ENCODE peak calls at places on chromosomes 12 and 14, in eight cellular contexts. F is OCI-LY7, I is lower leg skin, E is keratinocyte, B is K562, Q is cardiac muscle cell, X is cardiac fibroblast, N is AG04449. L is an unnamed sample.

GRCh38 chr12:54352022-54352531 is 12.2 kb downstream of the GPR84 start:
- DNase-seq in Q (peak; percentile 62), F (no peak), E (no peak), I (no peak), X (no peak), B (peak; percentile 47), N (no peak), L (peak; percentile 75)

GRCh38 chr14:33568935-33569579 is 381.8 kb downstream of the EGLN3 start:
- DNase-seq in X (peak; percentile 72), I (no peak), F (no peak), Q (peak; percentile 16), B (no peak), N (no peak), E (no peak), L (no peak)

GRCh38 chr12:117189725-117190209 is 503 bp downstream of the FBXO21 start:
- DNase-seq in Q (peak; percentile 21), N (no peak), E (no peak), X (peak; percentile 47), B (peak; percentile 39), I (no peak), F (peak; percentile 62), L (peak; percentile 43)

GRCh38 chr14:92952497-92953298 is 29.7 kb downstream of the CHGA start:
- DNase-seq in I (no peak), Q (no peak), X (no peak), B (no peak), N (no peak), F (no peak), E (no peak), L (no peak)

GRCh38 chr14:83894519-83894918 is 1635.4 kb upstream of the FLRT2 start:
- DNase-seq in Q (no peak), N (no peak), E (no peak), B (no peak), I (no peak), X (no peak), F (no peak), L (no peak)

GRCh38 chr12:127613056-127613455 is 653.9 kb upstream of the TMEM132C start:
- DNase-seq in X (no peak), I (no peak), Q (no peak), N (no peak), E (no peak), F (no peak), B (no peak), L (no peak)

GRCh38 chr12:6603095-6603567 is 4.0 kb downstream of the CHD4 start:
- DNase-seq in I (peak; percentile 55), X (peak; percentile 38), B (no peak), N (no peak), Q (peak; percentile 62), F (peak; percentile 37), E (no peak), L (peak; percentile 50)

GRCh38 chr14:61121293-61121897 is 140.3 kb downstream of the SLC38A6 start:
- DNase-seq in F (no peak), N (no peak), I (no peak), E (no peak), B (no peak), X (no peak), Q (no peak), L (no peak)

GRCh38 chr14:51563560-51563959 is 88.2 kb upstream of the FRMD6 start:
- DNase-seq in X (no peak), N (no peak), F (no peak), Q (no peak), I (no peak), E (no peak), B (no peak), L (no peak)

GRCh38 chr12:6280053-6280469 is 30.4 kb upstream of the PLEKHG6 start:
- DNase-seq in X (peak; percentile 92), Q (peak; percentile 90), F (no peak), I (peak; percentile 70), E (peak; percentile 78), B (no peak), N (peak; percentile 59), L (no peak)

GRCh38 chr12:132285991-132286681 is 43.3 kb downstream of the GALNT9 start:
- DNase-seq in E (no peak), N (no peak), Q (peak; percentile 93), F (no peak), I (no peak), X (peak; percentile 67), B (no peak), L (peak; percentile 39)

GRCh38 chr12:108190529-108190928 is 61.4 kb downstream of the WSCD2 start:
- DNase-seq in Q (no peak), F (no peak), N (no peak), B (no peak), X (no peak), E (no peak), I (no peak), L (no peak)

GRCh38 chr12:31815096-31815495 is 86.3 kb upstream of the AMN1 start:
- DNase-seq in F (no peak), E (no peak), N (no peak), X (no peak), Q (no peak), B (no peak), I (no peak), L (no peak)

GRCh38 chr12:75818863-75819262 is 212.7 kb downstream of the PHLDA1 start:
- DNase-seq in F (no peak), I (no peak), B (no peak), Q (no peak), X (peak; percentile 42), N (peak; percentile 40), E (no peak), L (no peak)

GRCh38 chr12:75815756-75816155 is 215.8 kb downstream of the PHLDA1 start:
- DNase-seq in E (no peak), B (no peak), Q (no peak), I (no peak), X (peak; percentile 48), F (no peak), N (no peak), L (no peak)

GRCh38 chr12:75814856-75815754 is 216.5 kb downstream of the PHLDA1 start:
- DNase-seq in N (peak; percentile 84), X (peak; percentile 98), F (peak; percentile 65), Q (peak; percentile 97), I (no peak), E (peak; percentile 67), B (no peak), L (peak; percentile 75)

GRCh38 chr12:75819512-75819911 is 212.1 kb downstream of the PHLDA1 start:
- DNase-seq in I (no peak), X (no peak), E (no peak), N (no peak), F (no peak), B (no peak), Q (no peak), L (no peak)

DNA sequence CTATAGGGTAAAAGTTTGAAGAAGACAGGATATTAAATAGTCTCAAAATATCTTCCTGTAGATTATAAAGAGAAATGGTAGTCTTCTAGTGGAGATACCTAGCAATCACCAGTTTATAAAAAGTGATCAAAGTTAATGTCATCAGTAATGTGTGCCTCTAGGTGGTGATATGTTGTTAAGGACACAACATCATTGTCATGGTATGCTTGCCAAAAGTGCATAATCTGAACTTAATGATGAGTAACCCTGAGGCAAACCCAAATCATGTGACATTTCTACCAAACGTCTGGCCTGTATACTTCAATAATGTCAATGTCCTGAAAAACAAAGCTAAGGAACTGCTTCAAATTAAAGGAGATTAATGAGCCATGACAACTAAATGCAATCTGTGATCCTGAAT is 214.7 kb downstream of the PHLDA1 start:
- DNase-seq in E (peak; percentile 85), B (no peak), I (no peak), F (peak; percentile 43), X (peak; percentile 91), N (no peak), Q (peak; percentile 59), L (peak; percentile 26)
- TF ChIP-seq CTCF in E (peak; percentile 10), B (no peak), I (no peak), F (peak; percentile 61), X (peak; percentile 7), N (no peak), Q (no peak), L (peak; percentile 29)

GRCh38 chr14:67186789-67187188 is 2.5 kb upstream of the GARIN2 start:
- DNase-seq in I (no peak), Q (no peak), F (no peak), B (no peak), E (no peak), N (no peak), X (no peak), L (no peak)

GRCh38 chr14:67187826-67188225 is 1.4 kb upstream of the GARIN2 start:
- DNase-seq in I (no peak), E (peak; percentile 52), X (peak; percentile 69), Q (peak; percentile 27), N (peak; percentile 31), F (no peak), B (no peak), L (no peak)

GRCh38 chr14:67187210-67187609 is 2.0 kb upstream of the GARIN2 start:
- DNase-seq in X (peak; percentile 70), B (no peak), E (peak; percentile 26), F (no peak), Q (peak; percentile 40), I (no peak), N (peak; percentile 34), L (no peak)

GRCh38 chr14:67188326-67188725 is 914 bp upstream of the GARIN2 start:
- DNase-seq in X (no peak), E (no peak), F (no peak), Q (no peak), I (no peak), N (no peak), B (no peak), L (no peak)

DNA sequence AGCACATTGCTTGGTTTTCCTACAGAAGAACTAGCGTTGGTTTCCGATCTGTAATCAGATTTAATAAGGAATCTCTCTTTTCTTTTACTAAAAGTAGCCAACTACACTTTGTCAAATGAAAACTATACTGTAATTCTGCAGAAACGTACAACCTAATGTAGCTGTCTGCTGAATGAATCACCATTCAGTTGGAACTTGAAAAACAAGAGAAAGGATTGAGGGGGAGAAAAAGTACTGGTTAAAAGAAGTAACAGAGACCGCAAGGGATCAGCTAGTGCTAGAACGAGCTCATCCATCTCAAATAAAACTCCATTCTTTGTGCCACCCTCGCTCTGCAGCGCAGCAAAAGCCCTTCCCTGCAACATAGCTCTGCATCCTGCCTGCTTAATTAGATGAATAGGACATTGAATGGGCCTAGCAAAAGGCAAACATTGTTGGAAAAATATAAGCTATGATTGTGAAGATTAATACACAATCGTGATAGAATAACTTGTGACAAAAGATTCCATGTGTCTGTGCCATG is 2.6 kb downstream of the GARIN2 start:
- DNase-seq in X (no peak), Q (no peak), F (no peak), N (no peak), I (no peak), B (no peak), E (no peak), L (no peak)
- H3K4me3 ChIP-seq in X (no peak overlapping the region), Q (no peak overlapping the region), F (no peak overlapping the region), N (no peak overlapping the region), I (no peak overlapping the region), B (no peak overlapping the region), E (no peak overlapping the region), L (no peak overlapping the region)

GRCh38 chr12:125683748-125684381 is 618.6 kb downstream of the AACS start:
- DNase-seq in I (no peak), B (no peak), F (peak; percentile 61), E (no peak), X (no peak), N (no peak), Q (no peak), L (peak; percentile 20)
- TF ChIP-seq CTCF in I (no peak), B (peak; percentile 31), F (peak; percentile 80), E (peak; percentile 40), X (no peak), N (no peak), Q (no peak), L (no peak)

DNA sequence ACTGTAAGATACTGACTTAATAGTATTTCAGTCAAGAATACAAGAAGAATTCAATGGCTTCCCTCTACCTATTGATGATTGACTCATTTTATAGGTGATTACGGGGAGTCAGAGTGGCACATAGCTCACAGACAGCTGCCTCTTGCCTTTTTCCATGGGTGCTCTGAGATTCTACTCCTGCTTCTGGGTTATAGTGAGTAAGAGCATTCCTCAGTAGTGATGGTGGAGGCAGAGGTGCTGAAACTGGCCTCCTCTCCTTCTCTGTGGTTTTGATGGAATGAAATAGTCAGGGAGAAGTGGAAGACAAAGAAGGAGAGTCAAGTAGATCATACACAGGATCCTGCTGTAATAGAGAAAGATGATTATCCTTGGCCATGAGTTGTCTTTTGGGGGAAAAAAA is 438.2 kb upstream of the FAR2 start:
- DNase-seq in B (no peak), I (no peak), F (no peak), E (peak; percentile 19), Q (peak; percentile 60), N (peak; percentile 79), X (peak; percentile 90), L (no peak)
- H3K4me3 ChIP-seq in B (no peak overlapping the region), I (no peak overlapping the region), F (no peak overlapping the region), E (no peak overlapping the region), Q (no peak overlapping the region), N (no peak overlapping the region), X (no peak overlapping the region), L (no peak overlapping the region)